ENCODE peak calls at places on chromosomes 6 and 20, in ten cellular contexts. O is tibial nerve, I is ovary, X is body of pancreas, K is right lobe of liver, U is esophagus squamous epithelium, N is adrenal gland, E is IMR-90, R is HCT116, G is thyroid gland. M is an unnamed sample.

GRCh38 chr6:132749111-132749510 is 8.6 kb downstream of the VNN2 start:
- DNase-seq in G (no peak), U (no peak), R (no peak), E (peak; percentile 58), X (no peak), N (no peak), K (no peak), I (no peak), O (peak; percentile 25), M (no peak)

GRCh38 chr6:37936150-37936549 is 116.6 kb downstream of the ZFAND3 start:
- DNase-seq in U (no peak), E (peak; percentile 38), X (no peak), G (no peak), R (no peak), K (no peak), I (no peak), O (no peak), N (no peak), M (no peak)

GRCh38 chr6:11770546-11771466 is 7.8 kb downstream of the ADTRP start:
- DNase-seq in I (peak; percentile 68), E (peak; percentile 100), K (peak; percentile 73), U (peak; percentile 45), O (peak; percentile 88), G (peak; percentile 39), N (peak; percentile 62), X (peak; percentile 40), R (peak; percentile 89), M (no peak)

GRCh38 chr6:138250513-138251247 is 32.4 kb upstream of the PBOV1 start:
- DNase-seq in E (peak; percentile 5), K (no peak), U (no peak), X (peak; percentile 90), G (peak; percentile 62), N (peak; percentile 90), I (peak; percentile 60), R (no peak), O (no peak), M (no peak)

GRCh38 chr6:12572884-12573824 is 143.4 kb upstream of the PHACTR1 start:
- DNase-seq in E (peak; percentile 79), U (no peak), R (no peak), O (no peak), N (peak; percentile 19), I (no peak), X (no peak), G (peak; percentile 27), K (no peak), M (no peak)

GRCh38 chr6:14517536-14518105 is 400.0 kb downstream of the CD83 start:
- DNase-seq in R (no peak), N (no peak), G (no peak), X (no peak), O (no peak), E (no peak), U (no peak), K (no peak), I (no peak), M (no peak)

GRCh38 chr20:18638768-18639167 is 50.9 kb downstream of the DTD1 start:
- DNase-seq in U (no peak), G (no peak), K (no peak), N (peak; percentile 17), O (no peak), I (no peak), R (no peak), E (peak; percentile 26), X (no peak), M (no peak)

GRCh38 chr20:50256577-50256976 is 65.9 kb downstream of the CEBPB start:
- DNase-seq in N (no peak), O (no peak), K (no peak), U (no peak), R (no peak), I (no peak), E (peak; percentile 24), X (no peak), G (no peak), M (no peak)

GRCh38 chr6:117550618-117551242 is 51.6 kb downstream of the GOPC start:
- DNase-seq in O (no peak), K (no peak), U (no peak), R (no peak), I (no peak), X (no peak), N (no peak), G (no peak), E (no peak), M (no peak)

GRCh38 chr6:17484201-17484606 is 90.8 kb downstream of the CAP2 start:
- DNase-seq in U (no peak), I (no peak), N (no peak), O (no peak), K (no peak), X (no peak), G (no peak), E (no peak), R (no peak), M (no peak)

GRCh38 chr6:16168858-16169257 is 40.0 kb downstream of the MYLIP start:
- DNase-seq in O (no peak), U (no peak), N (no peak), R (peak; percentile 10), X (no peak), K (no peak), I (no peak), G (peak; percentile 18), E (peak; percentile 37), M (no peak)

GRCh38 chr20:43953919-43954617 is 39.4 kb downstream of the TOX2 start:
- DNase-seq in X (no peak), R (no peak), I (no peak), O (no peak), U (no peak), K (no peak), E (peak; percentile 47), G (no peak), N (no peak), M (no peak)

GRCh38 chr6:152261179-152261578 is 376.0 kb downstream of the SYNE1 start:
- DNase-seq in U (no peak), I (no peak), N (no peak), X (no peak), K (no peak), E (no peak), R (no peak), O (no peak), G (peak; percentile 3), M (no peak)

GRCh38 chr20:20492521-20493334 is 124.8 kb downstream of the INSM1 start:
- DNase-seq in G (no peak), U (no peak), X (peak; percentile 54), R (no peak), O (no peak), E (no peak), N (no peak), K (no peak), I (no peak), M (no peak)

GRCh38 chr20:9032758-9033157 is 36.1 kb upstream of the PLCB4 start:
- DNase-seq in E (peak; percentile 62), X (no peak), U (no peak), I (no peak), K (no peak), O (no peak), G (no peak), R (no peak), N (no peak), M (no peak)

GRCh38 chr6:13892007-13892640 is 32.6 kb upstream of the RNF182 start:
- DNase-seq in O (no peak), K (no peak), U (no peak), X (no peak), R (no peak), G (no peak), E (no peak), I (no peak), N (no peak), M (no peak)

GRCh38 chr6:84568971-84569370 is 195.4 kb downstream of the TBX18 start:
- DNase-seq in E (peak; percentile 7), K (no peak), N (no peak), U (no peak), O (no peak), X (no peak), I (no peak), R (peak; percentile 10), G (no peak), M (no peak)

GRCh38 chr20:64144144-64144912 is 19.9 kb upstream of the MYT1 start:
- DNase-seq in I (no peak), R (no peak), K (no peak), X (no peak), E (no peak), U (no peak), O (no peak), N (no peak), G (no peak), M (no peak)

GRCh38 chr6:75824160-75824559 is 75.1 kb downstream of the MYO6 start:
- DNase-seq in I (no peak), R (no peak), K (no peak), X (no peak), U (no peak), O (no peak), G (no peak), N (no peak), E (no peak), M (no peak)

GRCh38 chr6:32641122-32641521 is 3.9 kb downstream of the HLA-DQA1 start:
- DNase-seq in O (no peak), X (no peak), E (no peak), K (no peak), G (no peak), N (no peak), I (no peak), U (no peak), R (no peak), M (no peak)
- TF ChIP-seq POLR2A in O (no peak), X (no peak), E (no peak), K (no peak), G (no peak), N (no peak), I (no peak), U (no peak), R (no peak), M (no peak)

DNA sequence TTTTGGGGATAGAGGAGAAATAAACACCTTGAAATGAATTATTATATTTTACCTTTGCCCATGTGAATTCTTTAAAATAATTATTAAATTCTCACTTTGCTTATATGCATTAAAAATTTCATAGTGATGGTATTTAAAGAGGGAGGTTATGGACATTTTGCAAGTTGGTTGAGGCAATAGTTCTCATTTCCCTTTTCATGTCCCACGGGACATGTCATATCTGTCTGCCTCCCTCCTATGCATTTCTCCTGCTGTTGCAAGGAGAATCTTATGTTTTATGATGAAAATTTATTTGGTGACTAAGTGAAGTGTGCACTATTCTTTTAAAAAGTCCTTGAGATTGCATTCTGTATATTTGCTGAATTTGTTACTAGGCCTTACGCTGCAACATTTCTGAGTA is 67.2 kb downstream of the UTRN start:
- DNase-seq in U (no peak), X (no peak), K (no peak), O (no peak), E (no peak), G (no peak), N (no peak), R (no peak), I (no peak), M (no peak)
- TF ChIP-seq POLR2A in U (no peak), X (no peak), K (no peak), O (no peak), E (no peak), G (no peak), N (no peak), R (no peak), I (no peak), M (no peak)

GRCh38 chr6:27472617-27473400 is at the start of gene ZNF184:
- DNase-seq in I (peak; percentile 93), K (peak; percentile 98), N (peak; percentile 96), O (peak; percentile 89), X (peak; percentile 97), E (peak; percentile 98), U (peak; percentile 56), R (peak; percentile 98), G (peak; percentile 98), M (peak; percentile 58)
- TF ChIP-seq POLR2A in I (peak; percentile 68), K (peak; percentile 87), N (peak; percentile 88), O (peak; percentile 68), X (peak; percentile 87), E (peak; percentile 82), U (peak; percentile 64), R (peak; percentile 77), G (peak; percentile 92), M (peak; percentile 81)

GRCh38 chr6:6591778-6592388 is 3.4 kb downstream of the LY86 start:
- DNase-seq in U (no peak), O (peak; percentile 48), E (no peak), N (peak; percentile 41), K (no peak), X (no peak), G (no peak), I (no peak), R (no peak), M (no peak)
- TF ChIP-seq POLR2A in U (no peak), O (no peak), E (no peak), N (no peak), K (no peak), X (no peak), G (no peak), I (no peak), R (no peak), M (no peak)

M was measured in GM12891.